ENCODE peak calls at places on chromosomes 5 and 9, in eight cellular contexts. J, O, M, E, V, B, S and Q are unnamed samples.

GRCh38 chr5:151275803-151276202 is 22.8 kb downstream of the GM2A start:
- DNase-seq in S (no peak), O (no peak), V (no peak), B (no peak), J (no peak), M (no peak), E (no peak), Q (no peak)

GRCh38 chr5:112684121-112684520 is 53.6 kb upstream of the APC start:
- DNase-seq in J (no peak), M (no peak), O (no peak), E (no peak), B (no peak), V (no peak), S (no peak), Q (no peak)

GRCh38 chr9:133603165-133603927 is 5.8 kb downstream of the FAM163B start:
- DNase-seq in S (no peak), B (no peak), J (no peak), O (no peak), E (no peak), V (no peak), M (no peak), Q (no peak)

GRCh38 chr5:149940077-149940574 is 4.5 kb downstream of the PDE6A start:
- DNase-seq in V (no peak), M (no peak), S (no peak), O (no peak), J (no peak), B (no peak), E (peak; percentile 72), Q (no peak)

GRCh38 chr5:16659536-16659935 is 42.7 kb upstream of the RETREG1 start:
- DNase-seq in S (no peak), E (no peak), V (no peak), M (no peak), J (no peak), B (no peak), O (no peak), Q (no peak)

GRCh38 chr9:132182609-132183073 is 20.8 kb downstream of the NTNG2 start:
- DNase-seq in O (no peak), B (no peak), V (no peak), S (no peak), E (no peak), M (no peak), J (no peak), Q (no peak)

GRCh38 chr9:20732118-20732517 is 48.1 kb downstream of the FOCAD start:
- DNase-seq in O (no peak), S (peak; percentile 80), V (no peak), J (no peak), B (peak; percentile 88), M (no peak), E (no peak), Q (no peak)

GRCh38 chr5:82594097-82594496 is 315.9 kb upstream of the RPS23 start:
- DNase-seq in S (peak; percentile 32), J (no peak), E (no peak), M (no peak), B (no peak), O (peak; percentile 35), V (no peak), Q (no peak)

GRCh38 chr9:3875371-3876132 is 349.8 kb upstream of the RFX3 start:
- DNase-seq in O (no peak), B (peak; percentile 97), E (no peak), V (no peak), M (no peak), J (no peak), S (peak; percentile 96), Q (no peak)

GRCh38 chr9:14960881-14961280 is 50.7 kb upstream of the FREM1 start:
- DNase-seq in B (no peak), E (no peak), O (no peak), S (no peak), M (no peak), V (no peak), J (no peak), Q (no peak)

GRCh38 chr5:445591-445990 is 2.6 kb downstream of the EXOC3 start:
- DNase-seq in E (no peak), J (no peak), S (no peak), B (no peak), M (no peak), V (no peak), O (no peak), Q (no peak)

GRCh38 chr5:170681013-170681433 is 102.5 kb upstream of the GABRP start:
- DNase-seq in B (peak; percentile 12), V (peak; percentile 74), J (peak; percentile 71), E (peak; percentile 24), S (peak; percentile 43), M (no peak), O (peak; percentile 8), Q (no peak)

GRCh38 chr5:91170266-91170665 is 212.9 kb downstream of the ARRDC3 start:
- DNase-seq in M (no peak), V (no peak), O (no peak), E (no peak), B (no peak), S (peak; percentile 64), J (no peak), Q (no peak)

GRCh38 chr5:18394154-18394804 is 760.0 kb downstream of the TAF11L14 start:
- DNase-seq in J (peak; percentile 74), E (peak; percentile 41), B (peak; percentile 66), S (peak; percentile 71), M (no peak), O (peak; percentile 18), V (peak; percentile 17), Q (no peak)

GRCh38 chr5:176407456-176408244 is 8.7 kb downstream of the CLTB start:
- DNase-seq in S (no peak), E (no peak), J (no peak), V (no peak), O (no peak), M (no peak), B (no peak), Q (no peak)

GRCh38 chr5:131289738-131290137 is 25.9 kb downstream of the CDC42SE2 start:
- DNase-seq in B (no peak), M (no peak), S (no peak), J (no peak), E (no peak), V (no peak), O (no peak), Q (no peak)